ENCODE peak calls at places on chromosomes 12 and 14, in five cellular contexts. V is iris pigment epithelial cell, P is Peyer's patch, H is amniotic stem cell, T is spleen. L is an unnamed sample.

GRCh38 chr12:13209279-13210021 is 12.9 kb downstream of the EMP1 start:
- DNase-seq in T (no peak), P (no peak), H (no peak), V (peak; percentile 56), L (no peak)

GRCh38 chr14:103879570-103880333 is 32.4 kb upstream of the PPP1R13B start:
- DNase-seq in H (no peak), V (no peak), T (no peak), P (peak; percentile 88), L (peak; percentile 91)

GRCh38 chr12:110743571-110744093 is 941 bp upstream of the PPP1CC start:
- DNase-seq in H (no peak), T (peak; percentile 85), V (peak; percentile 34), P (peak; percentile 70), L (peak; percentile 75)

GRCh38 chr14:76500480-76500879 is 124.5 kb downstream of the ESRRB start:
- DNase-seq in T (peak; percentile 34), H (no peak), P (no peak), V (no peak), L (no peak)

GRCh38 chr12:123126294-123127144 is 24.4 kb downstream of the PITPNM2 start:
- DNase-seq in V (peak; percentile 97), H (peak; percentile 94), T (no peak), P (no peak), L (no peak)

GRCh38 chr12:46260153-46260912 is 8.5 kb downstream of the SLC38A1 start:
- DNase-seq in V (peak; percentile 66), P (no peak), T (no peak), H (peak; percentile 14), L (no peak)

GRCh38 chr12:31584782-31585181 is 6.2 kb downstream of the DENND5B start:
- DNase-seq in T (no peak), H (no peak), P (no peak), V (no peak), L (no peak)

GRCh38 chr12:105445261-105446015 is 114.9 kb downstream of the C12orf75 start:
- DNase-seq in P (no peak), T (no peak), V (peak; percentile 68), H (no peak), L (no peak)

GRCh38 chr12:107079172-107080011 is 14.0 kb downstream of the CRY1 start:
- DNase-seq in T (no peak), V (peak; percentile 61), P (no peak), H (no peak), L (no peak)

GRCh38 chr14:91586451-91586850 is 76.3 kb upstream of the PPP4R3A start:
- DNase-seq in P (no peak), V (no peak), T (no peak), H (no peak), L (no peak)

GRCh38 chr12:87967871-87968270 is 61.3 kb downstream of the C12orf50 start:
- DNase-seq in V (peak; percentile 28), H (no peak), T (no peak), P (no peak), L (no peak)

GRCh38 chr14:58166005-58166983 is 14.3 kb upstream of the ARMH4 start:
- DNase-seq in P (peak; percentile 85), V (peak; percentile 79), T (peak; percentile 92), H (peak; percentile 67), L (peak; percentile 82)

GRCh38 chr12:48157889-48158370 is 615 bp upstream of the ASB8 start:
- DNase-seq in V (no peak), H (no peak), T (no peak), P (no peak), L (no peak)

GRCh38 chr12:120741476-120742206 is 16.0 kb downstream of the ACADS start:
- DNase-seq in H (no peak), P (no peak), V (no peak), T (peak; percentile 78), L (no peak)

GRCh38 chr12:1644113-1644512 is 15.1 kb downstream of the WNT5B start:
- DNase-seq in V (no peak), H (no peak), P (no peak), T (no peak), L (no peak)

GRCh38 chr14:103188691-103189480 is 65.6 kb downstream of the TNFAIP2 start:
- DNase-seq in V (peak; percentile 10), P (peak; percentile 77), T (no peak), H (no peak), L (peak; percentile 45)

GRCh38 chr12:104796475-104796862 is 161.6 kb downstream of the SLC41A2 start:
- DNase-seq in P (no peak), T (no peak), V (no peak), H (no peak), L (no peak)

GRCh38 chr12:49092086-49092815 is 2.4 kb downstream of the DHH start:
- DNase-seq in H (no peak), V (peak; percentile 26), P (no peak), T (peak; percentile 77), L (no peak)

GRCh38 chr14:74347795-74348100 is 523 bp upstream of the VRTN start:
- DNase-seq in V (no peak), H (no peak), T (no peak), P (no peak), L (no peak)

GRCh38 chr12:117155278-117156060 is 34.8 kb downstream of the FBXO21 start:
- DNase-seq in H (no peak), P (peak; percentile 74), T (peak; percentile 85), V (peak; percentile 22), L (peak; percentile 63)

GRCh38 chr12:109116611-109116949 is 193 bp downstream of the ACACB start:
- DNase-seq in H (no peak), P (no peak), V (no peak), T (peak; percentile 25), L (no peak)

GRCh38 chr12:45349911-45350310 is 134.0 kb downstream of the ANO6 start:
- DNase-seq in P (no peak), T (no peak), H (no peak), V (peak; percentile 61), L (no peak)

GRCh38 chr12:12510141-12510540 is 52.5 kb downstream of the DUSP16 start:
- DNase-seq in H (peak; percentile 44), P (no peak), V (peak; percentile 39), T (no peak), L (no peak)

GRCh38 chr12:124073636-124074035 is 100.6 kb downstream of the ZNF664 start:
- DNase-seq in T (no peak), H (no peak), P (no peak), V (no peak), L (no peak)